ENCODE peak calls at places on chromosomes 16 and 17, in six cellular contexts. L, I, B, V, Z and E are unnamed samples.

GRCh38 chr16:52631711-52632110 is 84.8 kb upstream of the TOX3 start:
- DNase-seq in L (no peak), I (no peak), B (no peak), V (no peak), Z (no peak), E (no peak)

GRCh38 chr16:11637320-11637719 is 30.9 kb upstream of the SNN start:
- DNase-seq in L (no peak), I (no peak), B (no peak), V (no peak), Z (no peak), E (no peak)

GRCh38 chr17:64527914-64528313 is 21.1 kb downstream of the CEP95 start:
- DNase-seq in L (no peak), I (no peak), B (no peak), V (no peak), Z (no peak), E (no peak)

GRCh38 chr17:42260318-42260717 is 15.9 kb downstream of the STAT5B start:
- DNase-seq in L (no peak), I (no peak), B (no peak), V (no peak), Z (no peak), E (no peak)

GRCh38 chr17:8103549-8103948 is 14.8 kb downstream of the ALOXE3 start:
- DNase-seq in L (no peak), I (no peak), B (no peak), V (no peak), Z (no peak), E (no peak)

GRCh38 chr16:11907160-11907970 is 8.4 kb downstream of the GSPT1 start:
- DNase-seq in L (no peak), I (no peak), B (no peak), V (no peak), Z (no peak), E (no peak)

GRCh38 chr17:1422907-1423306 is 22.9 kb upstream of the YWHAE start:
- DNase-seq in L (no peak), I (no peak), B (no peak), V (no peak), Z (peak), E (peak)

GRCh38 chr17:74582633-74583032 is 9.4 kb downstream of the CD300LD start:
- DNase-seq in L (no peak), I (no peak), B (no peak), V (no peak), Z (no peak), E (no peak)

GRCh38 chr16:2515180-2515803 is 1.5 kb downstream of the ATP6V0C start:
- DNase-seq in L (no peak), I (no peak), B (peak), V (no peak), Z (no peak), E (no peak)

GRCh38 chr16:56936491-56936890 is 4.5 kb downstream of the HERPUD1 start:
- DNase-seq in L (no peak), I (no peak), B (no peak), V (no peak), Z (no peak), E (no peak)